ENCODE peak calls at places on chromosome 9, in seven cellular contexts. One of them, this sample, is unnamed.

GRCh38 chr9:72315510-72316287 is 49.3 kb downstream of the ZFAND5 start:
- DNase-seq in adrenal gland: no peak
- DNase-seq in heart right ventricle: no peak
- DNase-seq in GM23248: peak; percentile 74
- DNase-seq in trophoblast cell: no peak
- DNase-seq in mesenchymal stem cell: peak; percentile 76
- DNase-seq in right cardiac atrium: peak; percentile 48
- DNase-seq in this sample: peak; percentile 81

GRCh38 chr9:93111371-93112115 is 15.5 kb downstream of the CARD19 start:
- DNase-seq in adrenal gland: peak; percentile 76
- DNase-seq in heart right ventricle: no peak
- DNase-seq in GM23248: no peak
- DNase-seq in trophoblast cell: peak; percentile 66
- DNase-seq in mesenchymal stem cell: no peak
- DNase-seq in right cardiac atrium: peak; percentile 43
- DNase-seq in this sample: no peak

GRCh38 chr9:114383866-114384231 is 3.9 kb downstream of the AKNA start:
- DNase-seq in adrenal gland: no peak
- DNase-seq in heart right ventricle: no peak
- DNase-seq in GM23248: no peak
- DNase-seq in trophoblast cell: no peak
- DNase-seq in mesenchymal stem cell: no peak
- DNase-seq in right cardiac atrium: no peak
- DNase-seq in this sample: no peak

GRCh38 chr9:114588671-114589526 is 1.3 kb downstream of the ATP6V1G1 start:
- DNase-seq in adrenal gland: no peak
- DNase-seq in heart right ventricle: no peak
- DNase-seq in GM23248: peak; percentile 76
- DNase-seq in trophoblast cell: peak; percentile 71
- DNase-seq in mesenchymal stem cell: peak; percentile 90
- DNase-seq in right cardiac atrium: no peak
- DNase-seq in this sample: no peak

GRCh38 chr9:132412089-132412488 is 2.1 kb downstream of the CFAP77 start:
- DNase-seq in adrenal gland: no peak
- DNase-seq in heart right ventricle: no peak
- DNase-seq in GM23248: peak; percentile 51
- DNase-seq in trophoblast cell: no peak
- DNase-seq in mesenchymal stem cell: peak; percentile 35
- DNase-seq in right cardiac atrium: no peak
- DNase-seq in this sample: no peak

GRCh38 chr9:110919609-110920008 is 118.7 kb downstream of the LPAR1 start:
- DNase-seq in adrenal gland: no peak
- DNase-seq in heart right ventricle: no peak
- DNase-seq in GM23248: peak; percentile 90
- DNase-seq in trophoblast cell: no peak
- DNase-seq in mesenchymal stem cell: peak; percentile 94
- DNase-seq in right cardiac atrium: no peak
- DNase-seq in this sample: no peak

GRCh38 chr9:113536483-113537226 is 73.1 kb downstream of the RGS3 start:
- DNase-seq in adrenal gland: no peak
- DNase-seq in heart right ventricle: peak; percentile 83
- DNase-seq in GM23248: no peak
- DNase-seq in trophoblast cell: no peak
- DNase-seq in mesenchymal stem cell: peak; percentile 52
- DNase-seq in right cardiac atrium: peak; percentile 92
- DNase-seq in this sample: no peak

GRCh38 chr9:121550569-121551512 is 51.2 kb upstream of the GGTA1 start:
- DNase-seq in adrenal gland: peak; percentile 87
- DNase-seq in heart right ventricle: peak; percentile 85
- DNase-seq in GM23248: peak; percentile 67
- DNase-seq in trophoblast cell: peak; percentile 77
- DNase-seq in mesenchymal stem cell: peak; percentile 71
- DNase-seq in right cardiac atrium: peak; percentile 93
- DNase-seq in this sample: peak; percentile 84

GRCh38 chr9:90285946-90286345 is 356.7 kb downstream of the DIRAS2 start:
- DNase-seq in adrenal gland: no peak
- DNase-seq in heart right ventricle: no peak
- DNase-seq in GM23248: no peak
- DNase-seq in trophoblast cell: no peak
- DNase-seq in mesenchymal stem cell: no peak
- DNase-seq in right cardiac atrium: no peak
- DNase-seq in this sample: no peak

GRCh38 chr9:136254381-136255165 is 9.0 kb upstream of the QSOX2 start:
- DNase-seq in adrenal gland: peak; percentile 86
- DNase-seq in heart right ventricle: peak; percentile 58
- DNase-seq in GM23248: no peak
- DNase-seq in trophoblast cell: no peak
- DNase-seq in mesenchymal stem cell: no peak
- DNase-seq in right cardiac atrium: peak; percentile 76
- DNase-seq in this sample: no peak

GRCh38 chr9:129235931-129236331 is 57.9 kb upstream of the IER5L start:
- DNase-seq in adrenal gland: no peak
- DNase-seq in heart right ventricle: no peak
- DNase-seq in GM23248: no peak
- DNase-seq in trophoblast cell: no peak
- DNase-seq in mesenchymal stem cell: no peak
- DNase-seq in right cardiac atrium: no peak
- DNase-seq in this sample: no peak

GRCh38 chr9:114248274-114248673 is 74.6 kb upstream of the ORM1 start:
- DNase-seq in adrenal gland: no peak
- DNase-seq in heart right ventricle: no peak
- DNase-seq in GM23248: no peak
- DNase-seq in trophoblast cell: no peak
- DNase-seq in mesenchymal stem cell: no peak
- DNase-seq in right cardiac atrium: no peak
- DNase-seq in this sample: no peak

GRCh38 chr9:33142531-33142930 is 24.6 kb downstream of the B4GALT1 start:
- DNase-seq in adrenal gland: no peak
- DNase-seq in heart right ventricle: no peak
- DNase-seq in GM23248: no peak
- DNase-seq in trophoblast cell: no peak
- DNase-seq in mesenchymal stem cell: no peak
- DNase-seq in right cardiac atrium: peak; percentile 54
- DNase-seq in this sample: no peak

GRCh38 chr9:135997070-135998012 is 36.2 kb upstream of the UBAC1 start:
- DNase-seq in adrenal gland: no peak
- DNase-seq in heart right ventricle: no peak
- DNase-seq in GM23248: no peak
- DNase-seq in trophoblast cell: no peak
- DNase-seq in mesenchymal stem cell: no peak
- DNase-seq in right cardiac atrium: no peak
- DNase-seq in this sample: no peak

GRCh38 chr9:138075961-138076649 is 198.5 kb downstream of the CACNA1B start:
- DNase-seq in adrenal gland: no peak
- DNase-seq in heart right ventricle: no peak
- DNase-seq in GM23248: no peak
- DNase-seq in trophoblast cell: no peak
- DNase-seq in mesenchymal stem cell: no peak
- DNase-seq in right cardiac atrium: no peak
- DNase-seq in this sample: peak; percentile 16

GRCh38 chr9:16417749-16418148 is 452.7 kb downstream of the BNC2 start:
- DNase-seq in adrenal gland: no peak
- DNase-seq in heart right ventricle: no peak
- DNase-seq in GM23248: peak; percentile 27
- DNase-seq in trophoblast cell: no peak
- DNase-seq in mesenchymal stem cell: peak; percentile 76
- DNase-seq in right cardiac atrium: no peak
- DNase-seq in this sample: no peak

GRCh38 chr9:88464851-88465250 is 70.1 kb upstream of the NXNL2 start:
- DNase-seq in adrenal gland: no peak
- DNase-seq in heart right ventricle: no peak
- DNase-seq in GM23248: no peak
- DNase-seq in trophoblast cell: no peak
- DNase-seq in mesenchymal stem cell: peak; percentile 55
- DNase-seq in right cardiac atrium: no peak
- DNase-seq in this sample: no peak

GRCh38 chr9:86600977-86601376 is 246.8 kb upstream of the TUT7 start:
- DNase-seq in adrenal gland: no peak
- DNase-seq in heart right ventricle: no peak
- DNase-seq in GM23248: no peak
- DNase-seq in trophoblast cell: no peak
- DNase-seq in mesenchymal stem cell: no peak
- DNase-seq in right cardiac atrium: no peak
- DNase-seq in this sample: no peak
- H3K27ac ChIP-seq in adrenal gland: no peak overlapping the region
- H3K27ac ChIP-seq in heart right ventricle: no peak overlapping the region
- H3K27ac ChIP-seq in GM23248: no peak overlapping the region
- H3K27ac ChIP-seq in trophoblast cell: peak overlapping the region; percentile 90
- H3K27ac ChIP-seq in mesenchymal stem cell: no peak overlapping the region
- H3K27ac ChIP-seq in right cardiac atrium: no peak overlapping the region
- H3K27ac ChIP-seq in this sample: no peak overlapping the region

GRCh38 chr9:38017885-38018186 is 51.2 kb downstream of the SHB start:
- DNase-seq in adrenal gland: no peak
- DNase-seq in heart right ventricle: no peak
- DNase-seq in GM23248: peak; percentile 32
- DNase-seq in trophoblast cell: no peak
- DNase-seq in mesenchymal stem cell: peak; percentile 54
- DNase-seq in right cardiac atrium: no peak
- DNase-seq in this sample: no peak

GRCh38 chr9:38020251-38021076 is 48.6 kb downstream of the SHB start:
- DNase-seq in adrenal gland: no peak
- DNase-seq in heart right ventricle: no peak
- DNase-seq in GM23248: no peak
- DNase-seq in trophoblast cell: no peak
- DNase-seq in mesenchymal stem cell: no peak
- DNase-seq in right cardiac atrium: no peak
- DNase-seq in this sample: no peak

GRCh38 chr9:38019731-38020130 is 49.3 kb downstream of the SHB start:
- DNase-seq in adrenal gland: no peak
- DNase-seq in heart right ventricle: no peak
- DNase-seq in GM23248: peak; percentile 63
- DNase-seq in trophoblast cell: no peak
- DNase-seq in mesenchymal stem cell: no peak
- DNase-seq in right cardiac atrium: no peak
- DNase-seq in this sample: no peak

GRCh38 chr9:38018230-38018963 is 50.6 kb downstream of the SHB start:
- DNase-seq in adrenal gland: no peak
- DNase-seq in heart right ventricle: no peak
- DNase-seq in GM23248: peak; percentile 32
- DNase-seq in trophoblast cell: no peak
- DNase-seq in mesenchymal stem cell: no peak
- DNase-seq in right cardiac atrium: peak; percentile 50
- DNase-seq in this sample: no peak

GRCh38 chr9:38018964-38019602 is 49.9 kb downstream of the SHB start:
- DNase-seq in adrenal gland: peak; percentile 57
- DNase-seq in heart right ventricle: no peak
- DNase-seq in GM23248: peak; percentile 95
- DNase-seq in trophoblast cell: no peak
- DNase-seq in mesenchymal stem cell: peak; percentile 87
- DNase-seq in right cardiac atrium: peak; percentile 55
- DNase-seq in this sample: peak; percentile 73
- H3K27ac ChIP-seq in adrenal gland: no peak overlapping the region
- H3K27ac ChIP-seq in heart right ventricle: peak overlapping the region; percentile 45
- H3K27ac ChIP-seq in GM23248: peak overlapping the region; percentile 77
- H3K27ac ChIP-seq in trophoblast cell: peak overlapping the region; percentile 90
- H3K27ac ChIP-seq in mesenchymal stem cell: peak overlapping the region; percentile 99
- H3K27ac ChIP-seq in right cardiac atrium: peak overlapping the region; percentile 73
- H3K27ac ChIP-seq in this sample: peak overlapping the region; percentile 80

DNA sequence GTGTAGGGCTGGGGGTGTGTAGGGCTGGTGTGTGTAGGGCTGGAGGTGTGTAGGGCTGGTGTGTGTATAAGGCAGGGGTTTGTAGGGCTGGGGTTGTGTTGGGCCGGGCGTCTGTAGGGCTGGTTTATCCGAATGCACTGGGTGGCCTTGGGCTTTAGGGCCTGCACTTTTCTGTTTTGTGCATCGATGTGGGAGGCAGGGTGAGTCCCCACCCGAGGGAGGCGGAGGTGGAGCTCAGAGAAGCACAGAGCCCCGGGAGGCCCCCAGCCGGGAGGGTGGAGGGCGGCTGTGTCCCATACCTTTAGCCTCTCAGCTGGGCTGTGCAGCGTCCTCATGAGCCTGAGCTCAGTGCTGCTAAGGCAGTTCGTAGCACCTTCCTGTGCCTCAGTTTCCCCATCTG is 13.5 kb downstream of the COL5A1 start:
- DNase-seq in adrenal gland: no peak
- DNase-seq in heart right ventricle: no peak
- DNase-seq in GM23248: no peak
- DNase-seq in trophoblast cell: no peak
- DNase-seq in mesenchymal stem cell: no peak
- DNase-seq in right cardiac atrium: peak; percentile 37
- DNase-seq in this sample: no peak
- H3K27ac ChIP-seq in adrenal gland: no peak overlapping the region
- H3K27ac ChIP-seq in heart right ventricle: no peak overlapping the region
- H3K27ac ChIP-seq in GM23248: peak overlapping the region; percentile 21
- H3K27ac ChIP-seq in trophoblast cell: no peak overlapping the region
- H3K27ac ChIP-seq in mesenchymal stem cell: no peak overlapping the region
- H3K27ac ChIP-seq in right cardiac atrium: no peak overlapping the region
- H3K27ac ChIP-seq in this sample: peak overlapping the region; percentile 16

GRCh38 chr9:126335837-126336236 is 9.2 kb downstream of the MVB12B start:
- DNase-seq in adrenal gland: no peak
- DNase-seq in heart right ventricle: no peak
- DNase-seq in GM23248: no peak
- DNase-seq in trophoblast cell: no peak
- DNase-seq in mesenchymal stem cell: no peak
- DNase-seq in right cardiac atrium: peak; percentile 60
- DNase-seq in this sample: no peak
- H3K27ac ChIP-seq in adrenal gland: no peak overlapping the region
- H3K27ac ChIP-seq in heart right ventricle: peak overlapping the region; percentile 36
- H3K27ac ChIP-seq in GM23248: no peak overlapping the region
- H3K27ac ChIP-seq in trophoblast cell: no peak overlapping the region
- H3K27ac ChIP-seq in mesenchymal stem cell: no peak overlapping the region
- H3K27ac ChIP-seq in right cardiac atrium: no peak overlapping the region
- H3K27ac ChIP-seq in this sample: peak overlapping the region; percentile 46